ENCODE peak calls at places on chromosomes 16 and 17, in four cellular contexts. J, Y, O and N are unnamed samples.

GRCh38 chr16:2663553-2664521 is 18.5 kb upstream of the KCTD5 start:
- DNase-seq in J (no peak), Y (peak; percentile 71), O (no peak), N (no peak)

GRCh38 chr17:64998436-64999190 is 57.9 kb downstream of the GNA13 start:
- DNase-seq in J (no peak), Y (peak; percentile 29), O (no peak), N (no peak)

GRCh38 chr17:72465191-72466024 is 344.6 kb downstream of the SOX9 start:
- DNase-seq in J (peak; percentile 54), Y (peak; percentile 89), O (no peak), N (peak; percentile 95)

GRCh38 chr17:63476857-63477470 is at the start of gene ACE:
- DNase-seq in J (no peak), Y (peak; percentile 65), O (peak; percentile 55), N (no peak)

GRCh38 chr17:1716912-1717695 is 6.9 kb upstream of the TLCD2 start:
- DNase-seq in J (peak; percentile 99), Y (peak; percentile 100), O (peak; percentile 79), N (peak; percentile 97)

GRCh38 chr16:79980650-79981521 is 380.3 kb upstream of the MAF start:
- DNase-seq in J (no peak), Y (no peak), O (no peak), N (peak; percentile 21)

GRCh38 chr17:60675997-60676396 is 1.7 kb upstream of the BCAS3 start:
- DNase-seq in J (no peak), Y (no peak), O (no peak), N (no peak)

GRCh38 chr17:5667871-5668270 is 83.6 kb upstream of the NLRP1 start:
- DNase-seq in J (no peak), Y (peak; percentile 34), O (no peak), N (no peak)

GRCh38 chr16:23889189-23889588 is 53.4 kb downstream of the PRKCB start:
- DNase-seq in J (no peak), Y (no peak), O (no peak), N (no peak)

GRCh38 chr16:70679653-70680494 is 6.0 kb downstream of the MTSS2 start:
- DNase-seq in J (no peak), Y (peak; percentile 30), O (no peak), N (no peak)

GRCh38 chr16:11759997-11760396 is 17.3 kb upstream of the TXNDC11 start:
- DNase-seq in J (no peak), Y (no peak), O (no peak), N (no peak)

GRCh38 chr16:11759163-11759834 is 16.6 kb upstream of the TXNDC11 start:
- DNase-seq in J (no peak), Y (no peak), O (no peak), N (no peak)

GRCh38 chr16:11757671-11758545 is 15.3 kb upstream of the TXNDC11 start:
- DNase-seq in J (peak; percentile 26), Y (peak; percentile 15), O (no peak), N (peak; percentile 55)

DNA sequence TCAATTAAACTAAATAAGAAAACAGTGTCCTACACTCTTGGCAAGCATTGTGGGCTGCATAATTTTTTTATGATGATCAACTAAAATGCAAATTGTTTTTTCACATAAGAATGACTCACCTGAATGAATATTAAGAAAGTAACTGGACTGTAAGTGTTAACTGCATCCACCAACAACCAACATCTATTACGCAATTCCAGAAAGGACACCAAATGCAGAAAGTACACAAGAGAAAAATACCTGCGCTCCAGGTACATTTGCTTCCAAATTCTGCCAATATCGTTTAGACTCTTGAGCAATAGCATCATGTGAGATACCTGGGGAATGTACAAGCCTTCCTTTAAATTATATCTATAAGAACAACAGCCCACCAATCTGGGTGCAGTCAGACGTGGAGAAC is 19.8 kb upstream of the TXNDC11 start:
- DNase-seq in J (no peak), Y (no peak), O (no peak), N (no peak)
- H3K27ac ChIP-seq in J (no peak overlapping the region), Y (no peak overlapping the region), O (no peak overlapping the region), N (no peak overlapping the region)

GRCh38 chr17:42122371-42123303 is at the start of gene HSPB9:
- DNase-seq in J (no peak), Y (no peak), O (no peak), N (no peak)
- H3K4me3 ChIP-seq in J (no peak within 1 kb of the TSS), Y (no peak within 1 kb of the TSS), O (no peak within 1 kb of the TSS), N (no peak within 1 kb of the TSS)

GRCh38 chr17:17191961-17192381 is 14.2 kb downstream of the PLD6 start:
- DNase-seq in J (no peak), Y (no peak), O (no peak), N (no peak)
- H3K27ac ChIP-seq in J (peak overlapping the region; percentile 55), Y (peak overlapping the region; percentile 70), O (no peak overlapping the region), N (peak overlapping the region; percentile 16)

GRCh38 chr17:19573075-19573474 is 39.4 kb downstream of the SLC47A1 start:
- DNase-seq in J (peak; percentile 36), Y (peak; percentile 36), O (no peak), N (no peak)

GRCh38 chr17:19570497-19571151 is 37.0 kb downstream of the SLC47A1 start:
- DNase-seq in J (no peak), Y (no peak), O (no peak), N (no peak)

GRCh38 chr17:19578545-19578944 is 44.9 kb downstream of the SLC47A1 start:
- DNase-seq in J (no peak), Y (peak; percentile 49), O (no peak), N (no peak)

GRCh38 chr17:19579192-19579668 is 45.6 kb downstream of the SLC47A1 start:
- DNase-seq in J (no peak), Y (no peak), O (no peak), N (no peak)

DNA sequence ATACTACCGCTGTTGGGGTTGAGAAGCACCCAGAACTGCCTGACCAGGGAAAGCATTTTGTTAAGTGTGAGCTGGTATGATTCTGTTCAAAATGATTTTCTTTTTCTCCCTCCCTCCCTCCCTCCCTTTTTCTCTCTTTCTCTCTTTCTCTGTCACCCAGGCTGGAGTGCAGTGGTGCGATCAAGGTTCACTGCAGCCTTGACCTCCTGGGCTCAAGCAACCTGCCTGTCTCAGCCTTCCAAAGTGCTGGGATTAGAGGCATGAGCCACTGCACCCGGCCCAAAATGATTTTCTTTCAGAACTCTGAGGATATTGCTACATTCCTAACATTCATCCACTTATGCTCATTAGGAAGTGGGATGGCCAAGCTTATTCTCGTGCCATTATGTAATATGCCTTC is 41.3 kb downstream of the SLC47A1 start:
- DNase-seq in J (no peak), Y (peak; percentile 2), O (no peak), N (no peak)
- H3K4me3 ChIP-seq in J (no peak overlapping the region), Y (no peak overlapping the region), O (no peak overlapping the region), N (no peak overlapping the region)